ENCODE peak calls at places on chromosomes 4 and X, in seven cellular contexts. X is GM12878, G is OCI-LY7, A is AG04450, F is fibroblast of the aortic adventitia, I is left ventricle myocardium inferior, Q is fibroblast of villous mesenchyme. E is an unnamed sample.

GRCh38 chr4:52594961-52595360 is 64.1 kb downstream of the USP46 start:
- DNase-seq in X (no peak), G (no peak), A (no peak), F (no peak), I (no peak), Q (peak; percentile 67), E (no peak)

GRCh38 chr4:946517-947471 is 14.5 kb downstream of the TMEM175 start:
- DNase-seq in X (no peak), G (no peak), A (no peak), F (no peak), I (no peak), Q (no peak), E (no peak)

GRCh38 chrX:115067812-115068211 is 50.4 kb upstream of the IL13RA2 start:
- DNase-seq in X (no peak), G (no peak), A (no peak), F (peak; percentile 45), I (no peak), Q (peak; percentile 15), E (no peak)

GRCh38 chr4:86730310-86730709 is 118.9 kb downstream of the SLC10A6 start:
- DNase-seq in X (no peak), G (no peak), A (no peak), F (no peak), I (no peak), Q (no peak), E (no peak)

GRCh38 chr4:26484032-26484515 is 6.2 kb downstream of the CCKAR start:
- DNase-seq in X (no peak), G (no peak), A (no peak), F (peak; percentile 71), I (no peak), Q (peak; percentile 88), E (no peak)

GRCh38 chr4:168787334-168787733 is 222.7 kb downstream of the CBR4 start:
- DNase-seq in X (no peak), G (no peak), A (no peak), F (no peak), I (no peak), Q (no peak), E (no peak)

GRCh38 chr4:160877087-160877790 is 1286.6 kb downstream of the FSTL5 start:
- DNase-seq in X (no peak), G (no peak), A (no peak), F (no peak), I (no peak), Q (no peak), E (no peak)

GRCh38 chrX:11462136-11462535 is 168.9 kb downstream of the AMELX start:
- DNase-seq in X (no peak), G (no peak), A (no peak), F (no peak), I (no peak), Q (no peak), E (no peak)

GRCh38 chr4:78156520-78156919 is 99.4 kb downstream of the FRAS1 start:
- DNase-seq in X (no peak), G (no peak), A (no peak), F (no peak), I (no peak), Q (no peak), E (no peak)

GRCh38 chrX:10981491-10981890 is 129.6 kb upstream of the HCCS start:
- DNase-seq in X (no peak), G (no peak), A (no peak), F (no peak), I (no peak), Q (no peak), E (no peak)

GRCh38 chr4:164304240-164304639 is 449.7 kb upstream of the SMIM31 start:
- DNase-seq in X (no peak), G (no peak), A (no peak), F (no peak), I (no peak), Q (no peak), E (no peak)

GRCh38 chr4:125283702-125284279 is 31.0 kb upstream of the FAT4 start:
- DNase-seq in X (no peak), G (peak; percentile 25), A (no peak), F (peak; percentile 64), I (no peak), Q (peak; percentile 61), E (no peak)

GRCh38 chr4:5982156-5982973 is 35.9 kb downstream of the C4orf50 start:
- DNase-seq in X (no peak), G (no peak), A (no peak), F (no peak), I (no peak), Q (no peak), E (no peak)

GRCh38 chrX:39576081-39576701 is 521.6 kb downstream of the BCOR start:
- DNase-seq in X (no peak), G (no peak), A (no peak), F (no peak), I (no peak), Q (no peak), E (no peak)

GRCh38 chr4:158799856-158800255 is 31.0 kb downstream of the FNIP2 start:
- DNase-seq in X (no peak), G (no peak), A (no peak), F (no peak), I (no peak), Q (no peak), E (no peak)

GRCh38 chr4:165720411-165721082 is 152.5 kb upstream of the TLL1 start:
- DNase-seq in X (no peak), G (no peak), A (no peak), F (no peak), I (no peak), Q (no peak), E (no peak)

GRCh38 chr4:150209140-150209829 is 131.0 kb downstream of the DCLK2 start:
- DNase-seq in X (no peak), G (peak; percentile 21), A (peak; percentile 44), F (peak; percentile 80), I (peak; percentile 68), Q (peak; percentile 81), E (no peak)

GRCh38 chrX:99078301-99078700 is 1331.8 kb downstream of the PCDH19 start:
- DNase-seq in X (no peak), G (no peak), A (no peak), F (no peak), I (no peak), Q (peak; percentile 11), E (no peak)

GRCh38 chr4:89316931-89317366 is 9.3 kb upstream of the GPRIN3 start:
- DNase-seq in X (no peak), G (peak; percentile 68), A (no peak), F (peak; percentile 6), I (no peak), Q (peak; percentile 27), E (peak; percentile 72)

GRCh38 chr4:143721317-143721716 is 20.8 kb upstream of the FREM3 start:
- DNase-seq in X (no peak), G (no peak), A (no peak), F (no peak), I (no peak), Q (no peak), E (no peak)

DNA sequence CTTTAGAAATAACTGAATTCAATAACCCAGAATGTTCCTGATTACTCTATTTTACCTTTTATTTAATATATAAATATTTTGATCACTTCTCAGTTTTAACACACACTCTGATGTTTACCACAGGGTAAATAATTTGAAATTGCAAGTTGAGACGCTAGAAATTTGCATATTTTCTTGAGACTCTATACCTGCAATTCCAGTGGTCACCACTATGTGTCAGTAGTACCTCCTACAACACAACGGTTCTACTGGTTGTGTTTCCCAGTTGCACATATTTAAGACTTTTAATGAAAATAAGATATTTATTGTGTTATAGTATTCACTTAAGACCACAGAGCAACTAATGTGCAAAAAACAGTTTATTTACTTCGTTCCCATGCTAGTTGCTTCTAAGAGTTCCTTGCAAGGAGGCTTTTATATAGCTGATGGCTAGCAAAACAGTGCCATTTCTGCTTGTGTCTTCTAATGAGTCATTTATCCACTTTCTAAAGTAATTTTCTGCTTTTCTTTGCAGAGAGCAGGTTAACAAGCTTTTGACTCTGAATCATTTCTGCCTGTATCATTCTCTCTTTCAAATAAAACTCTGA is 98.9 kb upstream of the PDLIM3 start:
- DNase-seq in X (no peak), G (peak; percentile 31), A (no peak), F (no peak), I (no peak), Q (no peak), E (no peak)
- TF ChIP-seq CTCF in X (peak; percentile 33), G (peak; percentile 87), A (peak; percentile 33), F (peak; percentile 43), I (peak; percentile 55), Q (peak; percentile 47), E (peak; percentile 69)

GRCh38 chr4:2811830-2812599 is 19.1 kb downstream of the SH3BP2 start:
- DNase-seq in X (peak; percentile 40), G (peak; percentile 88), A (no peak), F (peak; percentile 20), I (peak; percentile 76), Q (peak; percentile 78), E (peak; percentile 21)
- H3K4me3 ChIP-seq in X (peak overlapping the region; percentile 97), G (peak overlapping the region; percentile 67), A (no peak overlapping the region), F (peak overlapping the region; percentile 22), I (peak overlapping the region; percentile 63), Q (peak overlapping the region; percentile 40), E (peak overlapping the region; percentile 21)

DNA sequence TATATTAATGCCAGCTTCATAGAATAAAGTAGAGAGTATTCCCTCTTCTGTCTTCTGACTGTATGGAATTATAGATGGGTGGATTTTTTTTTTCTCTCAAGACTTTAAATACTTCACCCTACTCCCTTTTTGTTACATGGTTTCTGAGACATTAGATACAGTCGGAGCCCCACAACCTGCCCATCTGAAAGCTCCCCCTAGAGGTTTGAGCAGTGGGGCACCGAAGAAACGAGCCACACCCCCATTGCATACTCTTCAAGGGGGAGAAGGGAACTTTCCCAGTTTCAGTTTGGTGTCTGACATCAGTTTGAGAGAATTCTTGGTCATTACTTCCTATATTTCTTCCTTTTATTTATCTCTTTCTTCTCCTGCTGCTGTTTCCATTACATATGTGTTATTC is 437.6 kb upstream of the AGA start:
- DNase-seq in X (no peak), G (peak; percentile 2), A (no peak), F (no peak), I (no peak), Q (no peak), E (no peak)
- TF ChIP-seq CTCF in X (peak; percentile 10), G (peak; percentile 55), A (peak; percentile 27), F (no peak), I (no peak), Q (no peak), E (peak; percentile 17)

GRCh38 chrX:154371771-154372300 is 2.6 kb downstream of the FLNA start:
- DNase-seq in X (no peak), G (no peak), A (no peak), F (no peak), I (no peak), Q (no peak), E (no peak)
- H3K4me3 ChIP-seq in X (peak overlapping the region; percentile 49), G (peak overlapping the region; percentile 74), A (peak overlapping the region; percentile 66), F (peak overlapping the region; percentile 66), I (peak overlapping the region; percentile 87), Q (peak overlapping the region; percentile 48), E (peak overlapping the region; percentile 48)

E was measured in retinal pigment epithelial cell.